ENCODE peak calls at places on chromosomes 2 and 18, in eight cellular contexts. One of them, this sample, is unnamed.

GRCh38 chr2:126368778-126369177 is 287.2 kb upstream of the GYPC start:
- DNase-seq in BJ: no peak
- DNase-seq in astrocyte of the spinal cord: no peak
- DNase-seq in right lobe of liver: no peak
- DNase-seq in mesendoderm: no peak
- DNase-seq in mammary epithelial cell: no peak
- DNase-seq in fibroblast of the aortic adventitia: no peak
- DNase-seq in right cardiac atrium: no peak
- DNase-seq in this sample: no peak

GRCh38 chr2:118974103-118974911 is 32.3 kb downstream of the MARCO start:
- DNase-seq in BJ: peak; percentile 0
- DNase-seq in astrocyte of the spinal cord: no peak
- DNase-seq in right lobe of liver: no peak
- DNase-seq in mesendoderm: peak; percentile 37
- DNase-seq in mammary epithelial cell: peak; percentile 90
- DNase-seq in fibroblast of the aortic adventitia: peak; percentile 49
- DNase-seq in right cardiac atrium: no peak
- DNase-seq in this sample: peak; percentile 33

GRCh38 chr18:35862115-35862640 is 110.3 kb upstream of the RMP24 start:
- DNase-seq in BJ: no peak
- DNase-seq in astrocyte of the spinal cord: no peak
- DNase-seq in right lobe of liver: no peak
- DNase-seq in mesendoderm: no peak
- DNase-seq in mammary epithelial cell: peak; percentile 19
- DNase-seq in fibroblast of the aortic adventitia: no peak
- DNase-seq in right cardiac atrium: no peak
- DNase-seq in this sample: no peak

GRCh38 chr2:25982273-25982967 is at the start of gene KIF3C:
- DNase-seq in BJ: no peak
- DNase-seq in astrocyte of the spinal cord: peak; percentile 70
- DNase-seq in right lobe of liver: peak; percentile 71
- DNase-seq in mesendoderm: peak; percentile 90
- DNase-seq in mammary epithelial cell: peak; percentile 70
- DNase-seq in fibroblast of the aortic adventitia: peak; percentile 59
- DNase-seq in right cardiac atrium: peak; percentile 87
- DNase-seq in this sample: peak; percentile 20

GRCh38 chr2:222861411-222862067 is 703 bp downstream of the ACSL3 start:
- DNase-seq in BJ: no peak
- DNase-seq in astrocyte of the spinal cord: peak; percentile 32
- DNase-seq in right lobe of liver: peak; percentile 71
- DNase-seq in mesendoderm: no peak
- DNase-seq in mammary epithelial cell: peak; percentile 17
- DNase-seq in fibroblast of the aortic adventitia: no peak
- DNase-seq in right cardiac atrium: peak; percentile 82
- DNase-seq in this sample: no peak

GRCh38 chr2:176484838-176485237 is 215.6 kb downstream of the MTX2 start:
- DNase-seq in BJ: no peak
- DNase-seq in astrocyte of the spinal cord: peak; percentile 69
- DNase-seq in right lobe of liver: no peak
- DNase-seq in mesendoderm: no peak
- DNase-seq in mammary epithelial cell: no peak
- DNase-seq in fibroblast of the aortic adventitia: peak; percentile 88
- DNase-seq in right cardiac atrium: no peak
- DNase-seq in this sample: no peak

GRCh38 chr2:140929866-140930265 is 1201.0 kb downstream of the LRP1B start:
- DNase-seq in BJ: no peak
- DNase-seq in astrocyte of the spinal cord: no peak
- DNase-seq in right lobe of liver: no peak
- DNase-seq in mesendoderm: no peak
- DNase-seq in mammary epithelial cell: no peak
- DNase-seq in fibroblast of the aortic adventitia: peak; percentile 23
- DNase-seq in right cardiac atrium: no peak
- DNase-seq in this sample: peak; percentile 25

GRCh38 chr2:70946832-70947442 is 11.2 kb downstream of the ATP6V1B1 start:
- DNase-seq in BJ: no peak
- DNase-seq in astrocyte of the spinal cord: peak; percentile 60
- DNase-seq in right lobe of liver: peak; percentile 18
- DNase-seq in mesendoderm: peak; percentile 78
- DNase-seq in mammary epithelial cell: no peak
- DNase-seq in fibroblast of the aortic adventitia: peak; percentile 70
- DNase-seq in right cardiac atrium: peak; percentile 23
- DNase-seq in this sample: peak; percentile 19

GRCh38 chr2:55232863-55233657 is 572 bp downstream of the RPS27A start:
- DNase-seq in BJ: no peak
- DNase-seq in astrocyte of the spinal cord: peak; percentile 26
- DNase-seq in right lobe of liver: peak; percentile 64
- DNase-seq in mesendoderm: peak; percentile 30
- DNase-seq in mammary epithelial cell: peak; percentile 32
- DNase-seq in fibroblast of the aortic adventitia: peak; percentile 35
- DNase-seq in right cardiac atrium: peak; percentile 66
- DNase-seq in this sample: no peak

GRCh38 chr2:30631051-30631671 is 176.1 kb downstream of the CAPN13 start:
- DNase-seq in BJ: no peak
- DNase-seq in astrocyte of the spinal cord: peak; percentile 49
- DNase-seq in right lobe of liver: no peak
- DNase-seq in mesendoderm: no peak
- DNase-seq in mammary epithelial cell: peak; percentile 21
- DNase-seq in fibroblast of the aortic adventitia: no peak
- DNase-seq in right cardiac atrium: no peak
- DNase-seq in this sample: peak; percentile 11

GRCh38 chr18:10057401-10057800 is 143.6 kb downstream of the VAPA start:
- DNase-seq in BJ: no peak
- DNase-seq in astrocyte of the spinal cord: no peak
- DNase-seq in right lobe of liver: no peak
- DNase-seq in mesendoderm: no peak
- DNase-seq in mammary epithelial cell: no peak
- DNase-seq in fibroblast of the aortic adventitia: no peak
- DNase-seq in right cardiac atrium: no peak
- DNase-seq in this sample: no peak

GRCh38 chr18:10061566-10061965 is 147.8 kb downstream of the VAPA start:
- DNase-seq in BJ: no peak
- DNase-seq in astrocyte of the spinal cord: no peak
- DNase-seq in right lobe of liver: no peak
- DNase-seq in mesendoderm: no peak
- DNase-seq in mammary epithelial cell: no peak
- DNase-seq in fibroblast of the aortic adventitia: no peak
- DNase-seq in right cardiac atrium: no peak
- DNase-seq in this sample: no peak

GRCh38 chr18:10060469-10060782 is 146.6 kb downstream of the VAPA start:
- DNase-seq in BJ: no peak
- DNase-seq in astrocyte of the spinal cord: no peak
- DNase-seq in right lobe of liver: no peak
- DNase-seq in mesendoderm: no peak
- DNase-seq in mammary epithelial cell: no peak
- DNase-seq in fibroblast of the aortic adventitia: no peak
- DNase-seq in right cardiac atrium: no peak
- DNase-seq in this sample: no peak

GRCh38 chr18:10057808-10058791 is 144.3 kb downstream of the VAPA start:
- DNase-seq in BJ: peak; percentile 73
- DNase-seq in astrocyte of the spinal cord: peak; percentile 80
- DNase-seq in right lobe of liver: no peak
- DNase-seq in mesendoderm: no peak
- DNase-seq in mammary epithelial cell: peak; percentile 82
- DNase-seq in fibroblast of the aortic adventitia: peak; percentile 91
- DNase-seq in right cardiac atrium: no peak
- DNase-seq in this sample: peak; percentile 81

DNA sequence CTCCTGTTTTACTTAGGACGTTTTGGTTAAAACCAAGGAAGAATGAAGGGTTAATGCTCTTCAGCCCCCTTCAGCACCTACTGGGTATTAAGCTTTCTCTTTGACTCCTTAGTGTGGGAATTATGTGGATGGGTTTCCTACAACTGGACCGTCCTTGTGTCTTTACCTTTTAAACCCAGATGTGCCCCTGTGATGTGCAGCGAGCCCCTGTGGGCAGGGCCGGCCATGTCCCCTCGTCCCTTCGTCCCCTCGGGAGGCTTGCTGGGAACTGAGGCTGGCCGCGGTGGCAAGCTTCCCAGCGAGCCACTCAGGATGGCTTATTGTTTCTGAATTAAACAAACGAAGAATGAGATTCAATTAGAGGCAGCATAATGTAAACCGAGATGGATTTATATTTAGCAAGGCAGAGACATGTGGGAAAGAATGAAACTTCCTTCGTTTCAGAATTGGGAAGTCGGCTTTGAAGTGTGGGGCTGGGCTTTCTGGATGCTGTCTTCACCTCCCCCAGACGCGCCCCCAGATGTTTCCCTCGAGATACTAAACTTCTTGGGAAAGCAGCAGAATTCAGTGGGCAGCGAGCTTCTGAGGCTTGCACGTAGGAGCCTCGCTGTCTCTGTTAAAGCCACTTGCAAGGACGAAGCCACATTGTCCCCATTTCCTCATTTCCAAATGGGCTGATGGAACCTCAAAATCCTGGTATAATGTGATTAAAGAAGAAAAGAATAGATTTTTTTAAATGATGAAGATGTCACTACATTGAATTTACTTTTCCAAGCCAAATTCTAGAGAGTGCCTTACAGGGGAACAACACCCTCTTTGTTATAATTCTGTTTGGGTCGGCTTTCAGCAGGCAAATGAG is 146.0 kb downstream of the VAPA start:
- DNase-seq in BJ: no peak
- DNase-seq in astrocyte of the spinal cord: no peak
- DNase-seq in right lobe of liver: no peak
- DNase-seq in mesendoderm: no peak
- DNase-seq in mammary epithelial cell: no peak
- DNase-seq in fibroblast of the aortic adventitia: no peak
- DNase-seq in right cardiac atrium: no peak
- DNase-seq in this sample: no peak
- H3K4me3 ChIP-seq in BJ: no peak overlapping the region
- H3K4me3 ChIP-seq in astrocyte of the spinal cord: no peak overlapping the region
- H3K4me3 ChIP-seq in right lobe of liver: no peak overlapping the region
- H3K4me3 ChIP-seq in mesendoderm: no peak overlapping the region
- H3K4me3 ChIP-seq in mammary epithelial cell: no peak overlapping the region
- H3K4me3 ChIP-seq in fibroblast of the aortic adventitia: no peak overlapping the region
- H3K4me3 ChIP-seq in right cardiac atrium: no peak overlapping the region
- H3K4me3 ChIP-seq in this sample: no peak overlapping the region

DNA sequence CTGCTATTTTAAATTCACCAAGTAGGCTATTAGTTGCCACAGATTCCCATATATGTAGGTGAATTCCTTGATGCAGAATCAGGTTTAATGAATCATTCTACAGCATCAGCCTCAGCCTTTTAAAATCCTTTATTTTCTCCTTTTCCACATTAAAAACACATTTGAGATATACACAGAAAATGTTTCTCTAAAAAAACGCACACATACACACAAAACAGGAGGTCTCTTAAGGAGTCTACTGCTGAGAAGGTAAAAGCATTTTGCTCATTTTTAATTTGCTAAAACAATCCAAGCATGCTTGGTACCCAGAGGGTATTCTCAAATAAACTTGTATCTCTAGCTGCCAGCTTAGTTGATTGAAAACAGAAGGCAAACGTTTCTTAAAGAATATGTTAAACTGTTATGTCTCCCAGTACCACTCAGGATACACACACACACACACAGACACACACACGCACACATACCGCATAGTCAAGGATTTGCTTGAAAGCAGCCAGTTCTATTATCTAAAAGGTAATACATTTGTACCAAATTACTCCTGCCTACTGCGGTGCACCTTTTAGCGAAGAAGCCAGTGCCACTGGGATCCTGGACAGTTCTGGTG is 106.8 kb upstream of the KCTD1 start:
- DNase-seq in BJ: no peak
- DNase-seq in astrocyte of the spinal cord: peak; percentile 28
- DNase-seq in right lobe of liver: no peak
- DNase-seq in mesendoderm: no peak
- DNase-seq in mammary epithelial cell: no peak
- DNase-seq in fibroblast of the aortic adventitia: peak; percentile 25
- DNase-seq in right cardiac atrium: no peak
- DNase-seq in this sample: no peak
- H3K4me3 ChIP-seq in BJ: no peak overlapping the region
- H3K4me3 ChIP-seq in astrocyte of the spinal cord: no peak overlapping the region
- H3K4me3 ChIP-seq in right lobe of liver: no peak overlapping the region
- H3K4me3 ChIP-seq in mesendoderm: peak overlapping the region; percentile 3
- H3K4me3 ChIP-seq in mammary epithelial cell: no peak overlapping the region
- H3K4me3 ChIP-seq in fibroblast of the aortic adventitia: no peak overlapping the region
- H3K4me3 ChIP-seq in right cardiac atrium: peak overlapping the region; percentile 99
- H3K4me3 ChIP-seq in this sample: peak overlapping the region; percentile 73

GRCh38 chr2:197191177-197191947 is 119.2 kb downstream of the ANKRD44 start:
- DNase-seq in BJ: no peak
- DNase-seq in astrocyte of the spinal cord: peak; percentile 50
- DNase-seq in right lobe of liver: no peak
- DNase-seq in mesendoderm: peak; percentile 51
- DNase-seq in mammary epithelial cell: peak; percentile 32
- DNase-seq in fibroblast of the aortic adventitia: peak; percentile 61
- DNase-seq in right cardiac atrium: no peak
- DNase-seq in this sample: no peak

GRCh38 chr2:197195591-197195990 is 115.0 kb downstream of the ANKRD44 start:
- DNase-seq in BJ: no peak
- DNase-seq in astrocyte of the spinal cord: no peak
- DNase-seq in right lobe of liver: no peak
- DNase-seq in mesendoderm: no peak
- DNase-seq in mammary epithelial cell: no peak
- DNase-seq in fibroblast of the aortic adventitia: no peak
- DNase-seq in right cardiac atrium: no peak
- DNase-seq in this sample: no peak

GRCh38 chr2:197196737-197197136 is 113.8 kb downstream of the ANKRD44 start:
- DNase-seq in BJ: no peak
- DNase-seq in astrocyte of the spinal cord: no peak
- DNase-seq in right lobe of liver: no peak
- DNase-seq in mesendoderm: peak; percentile 56
- DNase-seq in mammary epithelial cell: peak; percentile 42
- DNase-seq in fibroblast of the aortic adventitia: no peak
- DNase-seq in right cardiac atrium: no peak
- DNase-seq in this sample: no peak

GRCh38 chr2:197189770-197190434 is 120.7 kb downstream of the ANKRD44 start:
- DNase-seq in BJ: no peak
- DNase-seq in astrocyte of the spinal cord: no peak
- DNase-seq in right lobe of liver: no peak
- DNase-seq in mesendoderm: peak; percentile 83
- DNase-seq in mammary epithelial cell: no peak
- DNase-seq in fibroblast of the aortic adventitia: no peak
- DNase-seq in right cardiac atrium: no peak
- DNase-seq in this sample: no peak

GRCh38 chr2:197191948-197192338 is 118.6 kb downstream of the ANKRD44 start:
- DNase-seq in BJ: no peak
- DNase-seq in astrocyte of the spinal cord: no peak
- DNase-seq in right lobe of liver: no peak
- DNase-seq in mesendoderm: no peak
- DNase-seq in mammary epithelial cell: no peak
- DNase-seq in fibroblast of the aortic adventitia: no peak
- DNase-seq in right cardiac atrium: no peak
- DNase-seq in this sample: no peak
- H3K4me3 ChIP-seq in BJ: no peak overlapping the region
- H3K4me3 ChIP-seq in astrocyte of the spinal cord: no peak overlapping the region
- H3K4me3 ChIP-seq in right lobe of liver: no peak overlapping the region
- H3K4me3 ChIP-seq in mesendoderm: no peak overlapping the region
- H3K4me3 ChIP-seq in mammary epithelial cell: no peak overlapping the region
- H3K4me3 ChIP-seq in fibroblast of the aortic adventitia: no peak overlapping the region
- H3K4me3 ChIP-seq in right cardiac atrium: no peak overlapping the region
- H3K4me3 ChIP-seq in this sample: no peak overlapping the region

DNA sequence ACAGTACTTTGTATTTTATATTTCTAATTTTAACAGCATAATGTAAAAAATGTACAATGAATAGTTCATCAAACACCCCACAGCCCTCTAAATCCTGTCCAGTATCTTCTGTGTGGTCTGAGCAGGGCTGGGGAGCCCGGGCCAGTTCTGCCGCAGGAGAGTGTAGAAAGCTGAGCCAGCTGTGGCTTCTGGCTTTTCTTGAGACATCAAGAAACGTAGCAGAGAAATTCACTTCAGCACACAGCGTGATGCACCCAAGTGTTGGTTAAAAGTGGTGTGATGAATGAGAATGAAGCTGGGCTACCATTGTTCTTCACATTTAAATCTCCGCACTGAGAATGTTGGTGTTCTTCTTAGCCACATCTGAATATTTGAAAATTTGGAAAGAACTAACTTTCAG is 23.6 kb upstream of the TMEM87B start:
- DNase-seq in BJ: no peak
- DNase-seq in astrocyte of the spinal cord: peak; percentile 30
- DNase-seq in right lobe of liver: no peak
- DNase-seq in mesendoderm: peak; percentile 70
- DNase-seq in mammary epithelial cell: no peak
- DNase-seq in fibroblast of the aortic adventitia: peak; percentile 43
- DNase-seq in right cardiac atrium: no peak
- DNase-seq in this sample: no peak
- H3K4me3 ChIP-seq in BJ: no peak overlapping the region
- H3K4me3 ChIP-seq in astrocyte of the spinal cord: no peak overlapping the region
- H3K4me3 ChIP-seq in right lobe of liver: no peak overlapping the region
- H3K4me3 ChIP-seq in mesendoderm: no peak overlapping the region
- H3K4me3 ChIP-seq in mammary epithelial cell: no peak overlapping the region
- H3K4me3 ChIP-seq in fibroblast of the aortic adventitia: no peak overlapping the region
- H3K4me3 ChIP-seq in right cardiac atrium: no peak overlapping the region
- H3K4me3 ChIP-seq in this sample: no peak overlapping the region

This sample was measured in skeletal muscle cell.